ENCODE peak calls at places on chromosome 17, in nine cellular contexts. M is RCC 7860, Q is B cell, D is left lung, B is iris pigment epithelial cell, I is ACHN, F is NCI-H524, O is T-helper 1 cell, T is D341Med. U is an unnamed sample.

GRCh38 chr17:79664925-79665738 is 54.3 kb upstream of the RBFOX3 start:
- DNase-seq in F (peak; percentile 25), D (peak; percentile 62), M (no peak), T (no peak), Q (no peak), O (no peak), B (no peak), I (no peak), U (peak; percentile 85)

GRCh38 chr17:83124871-83125514 is 45.6 kb downstream of the METRNL start:
- DNase-seq in B (no peak), O (peak; percentile 59), F (no peak), Q (no peak), I (no peak), D (no peak), T (no peak), M (no peak), U (no peak)

GRCh38 chr17:5785343-5785742 is 201.0 kb upstream of the NLRP1 start:
- DNase-seq in I (peak; percentile 92), T (no peak), F (no peak), Q (no peak), M (peak; percentile 95), B (peak; percentile 37), O (no peak), D (no peak), U (no peak)

GRCh38 chr17:8747731-8748130 is 3.1 kb upstream of the CCDC42 start:
- DNase-seq in O (no peak), T (no peak), B (no peak), Q (no peak), M (no peak), I (no peak), D (no peak), F (no peak), U (no peak)

GRCh38 chr17:17073627-17074521 is 31.6 kb downstream of the MPRIP start:
- DNase-seq in M (no peak), T (no peak), I (no peak), F (no peak), D (peak; percentile 30), O (no peak), Q (no peak), B (peak; percentile 52), U (no peak)

GRCh38 chr17:10156579-10157488 is 41.6 kb downstream of the GAS7 start:
- DNase-seq in D (peak; percentile 83), B (no peak), O (peak; percentile 18), F (no peak), Q (peak; percentile 67), I (no peak), T (no peak), M (no peak), U (peak; percentile 46)

GRCh38 chr17:15261063-15261817 is 3.9 kb downstream of the PMP22 start:
- DNase-seq in F (peak; percentile 26), D (no peak), B (peak; percentile 70), T (peak; percentile 26), Q (peak; percentile 40), M (peak; percentile 22), I (peak; percentile 76), O (no peak), U (peak; percentile 60)

GRCh38 chr17:42845918-42846593 is 1.7 kb downstream of the AOC2 start:
- DNase-seq in B (no peak), M (peak; percentile 46), Q (peak; percentile 22), O (no peak), D (no peak), I (no peak), T (no peak), F (no peak), U (no peak)

GRCh38 chr17:77441130-77441920 is 300.6 kb downstream of the SEC14L1 start:
- DNase-seq in M (no peak), D (no peak), I (no peak), T (no peak), B (no peak), F (peak; percentile 78), Q (peak; percentile 82), O (peak; percentile 90), U (no peak)

GRCh38 chr17:36534881-36535668 is at the start of gene PIGW:
- DNase-seq in Q (peak; percentile 91), F (peak; percentile 93), T (peak; percentile 99), O (peak; percentile 93), D (peak; percentile 90), B (peak; percentile 92), M (peak; percentile 84), I (peak; percentile 92), U (peak; percentile 89)

GRCh38 chr17:49882434-49882833 is 34.6 kb upstream of the TAC4 start:
- DNase-seq in O (no peak), D (no peak), T (no peak), F (peak; percentile 67), Q (no peak), I (no peak), B (no peak), M (no peak), U (no peak)

GRCh38 chr17:77383613-77384608 is 243.1 kb downstream of the SEC14L1 start:
- DNase-seq in O (no peak), B (no peak), I (no peak), D (no peak), Q (no peak), F (no peak), T (no peak), M (no peak), U (peak; percentile 89)

GRCh38 chr17:43540821-43541674 is 5.1 kb downstream of the ETV4 start:
- DNase-seq in M (no peak), I (no peak), D (no peak), F (no peak), B (no peak), Q (no peak), T (no peak), O (no peak), U (no peak)

GRCh38 chr17:16940116-16940881 is 31.6 kb downstream of the TNFRSF13B start:
- DNase-seq in D (no peak), O (no peak), M (no peak), B (no peak), T (peak; percentile 4), I (no peak), F (no peak), Q (no peak), U (no peak)

GRCh38 chr17:48486557-48486956 is 44.3 kb downstream of the HOXB1 start:
- DNase-seq in B (peak; percentile 100), T (no peak), O (no peak), Q (no peak), M (peak; percentile 94), F (no peak), D (peak; percentile 59), I (peak; percentile 98), U (no peak)

GRCh38 chr17:72719206-72719581 is 373.3 kb downstream of the SLC39A11 start:
- DNase-seq in M (no peak), B (no peak), T (no peak), I (no peak), D (no peak), O (no peak), F (no peak), Q (no peak), U (no peak)

GRCh38 chr17:40382251-40382650 is 17.7 kb upstream of the GJD3 start:
- DNase-seq in I (no peak), O (no peak), T (no peak), D (no peak), M (no peak), Q (no peak), F (no peak), B (no peak), U (no peak)

GRCh38 chr17:66863820-66864219 is 28.9 kb downstream of the CACNG5 start:
- DNase-seq in Q (no peak), T (no peak), F (no peak), D (no peak), B (no peak), I (no peak), O (no peak), M (no peak), U (no peak)

GRCh38 chr17:68435876-68436842 is 21.1 kb downstream of the WIPI1 start:
- DNase-seq in F (peak; percentile 86), B (peak; percentile 78), D (peak; percentile 73), M (peak; percentile 49), T (peak; percentile 88), Q (peak; percentile 69), O (peak; percentile 85), I (peak; percentile 72), U (peak; percentile 87)

GRCh38 chr17:58706351-58707140 is 14.1 kb downstream of the RAD51C start:
- DNase-seq in F (no peak), Q (no peak), B (no peak), I (no peak), T (no peak), O (peak; percentile 23), M (no peak), D (no peak), U (no peak)

GRCh38 chr17:57666198-57666870 is 78.8 kb downstream of the CCDC182 start:
- DNase-seq in M (no peak), Q (no peak), D (no peak), B (no peak), F (no peak), O (no peak), I (no peak), T (no peak), U (peak; percentile 12)

GRCh38 chr17:17120294-17120693 is 78.0 kb downstream of the MPRIP start:
- DNase-seq in Q (no peak), T (no peak), F (no peak), O (no peak), I (no peak), B (no peak), D (no peak), M (no peak), U (no peak)

GRCh38 chr17:31310877-31311276 is 3.0 kb downstream of the EVI2B start:
- DNase-seq in F (no peak), Q (no peak), I (no peak), D (no peak), T (no peak), M (no peak), B (no peak), O (peak; percentile 45), U (no peak)

GRCh38 chr17:6668727-6669425 is 17.3 kb downstream of the C17orf100 start:
- DNase-seq in Q (no peak), B (no peak), M (no peak), I (no peak), D (no peak), O (no peak), T (no peak), F (no peak), U (no peak)

GRCh38 chr17:75847595-75848522 is 3.7 kb upstream of the UNC13D start:
- DNase-seq in M (no peak), F (no peak), Q (no peak), D (no peak), B (no peak), O (no peak), I (no peak), T (no peak), U (no peak)

GRCh38 chr17:37051839-37052238 is 103.1 kb downstream of the AATF start:
- DNase-seq in D (no peak), Q (no peak), B (no peak), T (no peak), O (no peak), F (no peak), M (no peak), I (no peak), U (no peak)

GRCh38 chr17:40901981-40902862 is 17.2 kb upstream of the KRT20 start:
- DNase-seq in I (peak; percentile 25), O (no peak), D (no peak), M (peak; percentile 85), B (peak; percentile 62), T (no peak), F (no peak), Q (no peak), U (no peak)

GRCh38 chr17:42010898-42011516 is 6.2 kb downstream of the DNAJC7 start:
- DNase-seq in O (no peak), T (peak; percentile 62), D (no peak), B (peak; percentile 54), M (no peak), F (no peak), I (peak; percentile 56), Q (no peak), U (peak; percentile 60)

GRCh38 chr17:73998246-73999220 is 204.9 kb upstream of the RPL38 start:
- DNase-seq in O (peak; percentile 32), B (no peak), Q (peak; percentile 73), M (peak; percentile 8), D (peak; percentile 39), T (peak; percentile 93), I (peak; percentile 34), F (peak; percentile 73), U (peak; percentile 51)

GRCh38 chr17:74729368-74729767 is 7.7 kb upstream of the RAB37 start:
- DNase-seq in O (no peak), D (no peak), I (no peak), T (no peak), M (no peak), F (no peak), Q (no peak), B (no peak), U (no peak)

GRCh38 chr17:79625706-79626105 is 14.9 kb upstream of the RBFOX3 start:
- DNase-seq in B (no peak), O (no peak), D (no peak), Q (peak; percentile 10), M (no peak), I (no peak), F (no peak), T (peak; percentile 36), U (no peak)

U was measured in testis.